ENCODE peak calls at places on chromosome 6, in seven cellular contexts. O, C, S, V, E, F and B are unnamed samples.

GRCh38 chr6:84150680-84151079 is 76.8 kb downstream of the CEP162 start:
- DNase-seq in O (peak; percentile 30), C (no peak), S (no peak), V (no peak), E (peak; percentile 92), F (no peak), B (no peak)

GRCh38 chr6:6313012-6313411 is 7.5 kb downstream of the F13A1 start:
- DNase-seq in O (no peak), C (no peak), S (no peak), V (no peak), E (no peak), F (no peak), B (no peak)

GRCh38 chr6:118638288-118638687 is 13.1 kb downstream of the CEP85L start:
- DNase-seq in O (no peak), C (no peak), S (no peak), V (no peak), E (no peak), F (no peak), B (no peak)

GRCh38 chr6:39881851-39882566 is 52.3 kb downstream of the MOCS1 start:
- DNase-seq in O (no peak), C (no peak), S (no peak), V (no peak), E (peak; percentile 91), F (no peak), B (no peak)

GRCh38 chr6:79048611-79049010 is 29.4 kb downstream of the PHIP start:
- DNase-seq in O (peak; percentile 24), C (no peak), S (no peak), V (no peak), E (peak; percentile 33), F (no peak), B (no peak)

GRCh38 chr6:13457577-13457976 is 29.8 kb downstream of the GFOD1 start:
- DNase-seq in O (peak; percentile 48), C (no peak), S (no peak), V (no peak), E (peak; percentile 38), F (peak; percentile 66), B (no peak)

GRCh38 chr6:43246301-43247114 is 3.2 kb downstream of the TTBK1 start:
- DNase-seq in O (peak; percentile 47), C (peak; percentile 79), S (peak; percentile 71), V (no peak), E (no peak), F (peak; percentile 73), B (peak; percentile 61)

GRCh38 chr6:73722318-73723060 is 26.5 kb downstream of the CD109 start:
- DNase-seq in O (peak; percentile 55), C (no peak), S (no peak), V (peak; percentile 24), E (peak; percentile 61), F (no peak), B (no peak)

GRCh38 chr6:33192105-33192646 is at the start of gene COL11A2:
- DNase-seq in O (no peak), C (no peak), S (no peak), V (no peak), E (no peak), F (peak; percentile 58), B (no peak)

GRCh38 chr6:168395983-168396382 is 45.0 kb upstream of the SMOC2 start:
- DNase-seq in O (no peak), C (no peak), S (no peak), V (no peak), E (no peak), F (no peak), B (no peak)

GRCh38 chr6:54618597-54618996 is 228.0 kb upstream of the FAM83B start:
- DNase-seq in O (no peak), C (no peak), S (no peak), V (no peak), E (no peak), F (no peak), B (no peak)

GRCh38 chr6:113989675-113990074 is 18.7 kb upstream of the HDAC2 start:
- DNase-seq in O (no peak), C (no peak), S (no peak), V (no peak), E (no peak), F (no peak), B (no peak)

GRCh38 chr6:44580901-44581300 is 193.4 kb downstream of the CDC5L start:
- DNase-seq in O (no peak), C (no peak), S (no peak), V (no peak), E (no peak), F (no peak), B (no peak)

GRCh38 chr6:33416386-33417126 is 1.4 kb downstream of the CUTA start:
- DNase-seq in O (peak; percentile 73), C (no peak), S (no peak), V (peak; percentile 49), E (no peak), F (no peak), B (no peak)

GRCh38 chr6:18367371-18367770 is 19.8 kb upstream of the RNF144B start:
- DNase-seq in O (no peak), C (no peak), S (no peak), V (no peak), E (no peak), F (no peak), B (no peak)

GRCh38 chr6:106568518-106568917 is 60.8 kb downstream of the RTN4IP1 start:
- DNase-seq in O (no peak), C (no peak), S (no peak), V (no peak), E (no peak), F (no peak), B (no peak)

GRCh38 chr6:161750677-161751076 is 476.8 kb upstream of the AGPAT4 start:
- DNase-seq in O (no peak), C (no peak), S (no peak), V (no peak), E (no peak), F (no peak), B (no peak)

GRCh38 chr6:170209354-170210025 is 81.4 kb downstream of the DLL1 start:
- DNase-seq in O (no peak), C (no peak), S (no peak), V (peak; percentile 11), E (no peak), F (no peak), B (no peak)

GRCh38 chr6:52362443-52363221 is 681 bp downstream of the PAQR8 start:
- DNase-seq in O (peak; percentile 62), C (peak; percentile 56), S (peak; percentile 17), V (peak; percentile 50), E (no peak), F (peak; percentile 54), B (peak; percentile 25)

GRCh38 chr6:103036846-103037245 is 1643.3 kb downstream of the GRIK2 start:
- DNase-seq in O (no peak), C (no peak), S (no peak), V (no peak), E (no peak), F (no peak), B (no peak)

GRCh38 chr6:151098166-151098565 is 141.6 kb upstream of the AKAP12 start:
- DNase-seq in O (peak; percentile 48), C (no peak), S (no peak), V (no peak), E (peak; percentile 73), F (no peak), B (no peak)

GRCh38 chr6:128964771-128965170 is 81.8 kb downstream of the LAMA2 start:
- DNase-seq in O (no peak), C (no peak), S (no peak), V (no peak), E (no peak), F (no peak), B (no peak)

GRCh38 chr6:75065524-75065923 is 140.3 kb downstream of the COL12A1 start:
- DNase-seq in O (no peak), C (no peak), S (no peak), V (no peak), E (no peak), F (no peak), B (no peak)

GRCh38 chr6:168179133-168179532 is 100.1 kb upstream of the FRMD1 start:
- DNase-seq in O (no peak), C (no peak), S (no peak), V (no peak), E (no peak), F (no peak), B (no peak)